ENCODE peak calls at places on chromosomes 12 and 14, in eight cellular contexts. P, S, R, V, N, Q, B and J are unnamed samples.

GRCh38 chr12:131116437-131117117 is 162.9 kb downstream of the ADGRD1 start:
- DNase-seq in P (no peak), S (peak; percentile 72), R (no peak), V (peak; percentile 70), N (peak; percentile 7), Q (no peak), B (no peak), J (peak; percentile 24)

GRCh38 chr14:100677925-100678765 is 48.5 kb upstream of the DLK1 start:
- DNase-seq in P (no peak), S (no peak), R (no peak), V (no peak), N (peak; percentile 24), Q (no peak), B (peak; percentile 85), J (no peak)

GRCh38 chr12:130555628-130556485 is 160.2 kb downstream of the RIMBP2 start:
- DNase-seq in P (no peak), S (peak; percentile 8), R (no peak), V (no peak), N (no peak), Q (no peak), B (no peak), J (no peak)

GRCh38 chr12:56684745-56685369 is 3.2 kb downstream of the PTGES3 start:
- DNase-seq in P (peak; percentile 9), S (no peak), R (peak; percentile 27), V (no peak), N (no peak), Q (no peak), B (no peak), J (no peak)

GRCh38 chr12:98997-99396 is 32.4 kb downstream of the IQSEC3 start:
- DNase-seq in P (no peak), S (peak; percentile 58), R (no peak), V (no peak), N (peak; percentile 33), Q (no peak), B (no peak), J (no peak)

GRCh38 chr14:20350280-20350679 is 6.8 kb downstream of the PARP2 start:
- DNase-seq in P (no peak), S (no peak), R (no peak), V (no peak), N (no peak), Q (no peak), B (no peak), J (no peak)

GRCh38 chr14:54025661-54026060 is 69.0 kb upstream of the BMP4 start:
- DNase-seq in P (no peak), S (peak; percentile 32), R (no peak), V (peak; percentile 15), N (no peak), Q (peak; percentile 27), B (no peak), J (no peak)

GRCh38 chr12:12779529-12779928 is 5.9 kb upstream of the APOLD1 start:
- DNase-seq in P (no peak), S (no peak), R (no peak), V (no peak), N (no peak), Q (peak; percentile 67), B (no peak), J (no peak)

GRCh38 chr14:56160058-56160457 is 41.8 kb downstream of the PELI2 start:
- DNase-seq in P (no peak), S (no peak), R (no peak), V (peak; percentile 26), N (no peak), Q (no peak), B (no peak), J (no peak)

GRCh38 chr14:34912182-34912581 is 37.0 kb upstream of the BAZ1A start:
- DNase-seq in P (no peak), S (peak; percentile 45), R (no peak), V (no peak), N (no peak), Q (no peak), B (no peak), J (no peak)

GRCh38 chr12:70576341-70577282 is 60.6 kb downstream of the PTPRB start:
- DNase-seq in P (no peak), S (peak; percentile 92), R (peak; percentile 66), V (peak; percentile 11), N (peak; percentile 78), Q (peak; percentile 41), B (no peak), J (peak; percentile 22)

GRCh38 chr12:34207858-34208257 is 185.6 kb downstream of the ALG10 start:
- DNase-seq in P (no peak), S (no peak), R (no peak), V (no peak), N (no peak), Q (no peak), B (no peak), J (no peak)

GRCh38 chr12:131861261-131862083 is 33.0 kb upstream of the ULK1 start:
- DNase-seq in P (no peak), S (no peak), R (no peak), V (no peak), N (no peak), Q (no peak), B (no peak), J (no peak)

GRCh38 chr12:27981874-27982273 is 9.3 kb upstream of the PTHLH start:
- DNase-seq in P (no peak), S (no peak), R (no peak), V (no peak), N (no peak), Q (no peak), B (no peak), J (no peak)

GRCh38 chr14:66288511-66288910 is 197.7 kb upstream of the CCDC196 start:
- DNase-seq in P (no peak), S (no peak), R (no peak), V (no peak), N (no peak), Q (no peak), B (no peak), J (no peak)

GRCh38 chr12:41436076-41436475 is 248.0 kb downstream of the PDZRN4 start:
- DNase-seq in P (no peak), S (no peak), R (no peak), V (peak; percentile 26), N (no peak), Q (no peak), B (no peak), J (no peak)

GRCh38 chr14:99579903-99580570 is 24.0 kb downstream of the CCDC85C start:
- DNase-seq in P (no peak), S (peak; percentile 54), R (no peak), V (peak; percentile 67), N (peak; percentile 68), Q (peak; percentile 28), B (no peak), J (no peak)

DNA sequence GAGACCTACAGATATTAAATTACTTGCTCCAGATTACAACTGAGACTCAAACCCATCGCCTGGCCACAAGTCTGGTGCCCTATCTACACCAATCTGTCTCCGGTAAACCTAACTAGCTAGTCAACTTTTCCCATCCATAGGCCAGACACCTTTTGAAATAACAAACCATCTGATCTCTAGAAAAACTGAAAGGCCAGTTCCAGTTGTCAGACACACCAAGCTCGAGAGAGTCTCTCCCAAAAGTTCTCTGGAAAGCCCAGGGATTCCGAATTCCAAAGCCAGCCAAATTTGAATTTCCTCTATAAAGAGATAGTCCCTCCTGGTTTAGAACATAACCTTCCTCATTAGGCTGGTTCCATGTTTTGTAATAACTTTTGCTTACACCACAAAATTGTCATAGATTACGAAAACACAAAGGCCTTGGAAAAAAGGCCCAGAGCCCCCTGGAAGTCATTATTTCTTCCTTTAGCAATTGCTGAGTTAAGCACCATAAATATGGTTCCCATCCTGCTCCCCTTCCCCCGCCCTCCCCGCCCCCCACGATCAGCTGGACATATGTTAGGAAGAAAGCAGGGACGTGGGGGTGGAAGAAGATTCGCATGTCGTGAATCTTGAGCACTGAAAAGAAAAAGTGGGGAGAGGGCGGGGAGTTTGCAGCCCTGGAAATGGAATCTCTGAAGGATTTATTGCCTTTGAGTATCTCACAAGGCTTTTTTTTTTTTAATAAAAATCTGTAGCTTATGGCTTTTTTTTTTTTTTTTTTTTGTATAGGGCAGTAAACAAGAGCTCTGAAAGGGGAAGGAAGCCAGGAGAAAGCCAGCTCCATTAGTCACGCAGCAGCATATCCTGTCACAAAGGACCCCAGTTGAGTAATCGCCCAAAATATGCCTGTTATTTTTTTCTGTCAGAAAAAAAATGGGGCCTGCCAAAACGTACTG is 110.4 kb downstream of the ZFP36L1 start:
- DNase-seq in P (peak; percentile 79), S (no peak), R (no peak), V (no peak), N (no peak), Q (peak; percentile 93), B (no peak), J (no peak)
- H3K27ac ChIP-seq in P (peak overlapping the region; percentile 79), S (no peak overlapping the region), R (no peak overlapping the region), V (no peak overlapping the region), N (no peak overlapping the region), Q (peak overlapping the region; percentile 93), B (peak overlapping the region; percentile 86), J (no peak overlapping the region)

GRCh38 chr14:75578786-75579781 is 664 bp downstream of the FLVCR2 start:
- DNase-seq in P (peak; percentile 66), S (no peak), R (no peak), V (peak; percentile 43), N (no peak), Q (peak; percentile 27), B (no peak), J (no peak)

GRCh38 chr14:75577724-75578098 is 709 bp upstream of the FLVCR2 start:
- DNase-seq in P (peak; percentile 92), S (peak; percentile 96), R (peak; percentile 75), V (peak; percentile 83), N (peak; percentile 88), Q (peak; percentile 79), B (peak; percentile 87), J (peak; percentile 78)

GRCh38 chr14:75578099-75578785 is at the start of gene FLVCR2:
- DNase-seq in P (peak; percentile 87), S (peak; percentile 76), R (peak; percentile 26), V (peak; percentile 64), N (peak; percentile 86), Q (peak; percentile 40), B (peak; percentile 86), J (peak; percentile 74)

GRCh38 chr14:75577090-75577489 is 1.3 kb upstream of the FLVCR2 start:
- DNase-seq in P (no peak), S (no peak), R (no peak), V (no peak), N (no peak), Q (no peak), B (no peak), J (no peak)

DNA sequence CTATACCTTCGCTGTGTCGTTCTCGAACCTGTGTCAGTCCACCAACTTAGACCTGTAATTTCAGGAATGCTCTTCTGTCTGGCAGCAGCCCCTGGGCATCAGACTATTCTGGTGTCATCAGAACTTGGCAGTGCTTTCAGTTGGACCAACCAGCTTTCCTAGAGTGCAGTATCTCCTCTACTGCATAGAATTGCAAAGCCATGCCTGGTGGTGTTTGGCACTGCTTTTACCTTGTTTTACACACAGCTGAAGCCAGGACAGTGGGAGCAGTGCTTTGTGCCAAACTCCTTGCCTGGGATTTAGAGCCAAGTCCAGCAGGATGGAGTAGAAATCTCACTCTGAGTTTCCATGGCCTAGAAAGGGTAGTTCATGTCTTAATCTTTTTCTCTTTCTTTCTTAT is 1.5 kb downstream of the FLVCR2 start:
- DNase-seq in P (no peak), S (no peak), R (no peak), V (no peak), N (no peak), Q (no peak), B (peak; percentile 31), J (no peak)
- H3K4me3 ChIP-seq in P (peak overlapping the region; percentile 62), S (no peak overlapping the region), R (no peak overlapping the region), V (no peak overlapping the region), N (no peak overlapping the region), Q (peak overlapping the region; percentile 69), B (peak overlapping the region; percentile 73), J (no peak overlapping the region)

GRCh38 chr12:124346425-124347168 is 51.7 kb downstream of the RFLNA start:
- DNase-seq in P (no peak), S (no peak), R (no peak), V (no peak), N (no peak), Q (no peak), B (no peak), J (no peak)
- H3K36me3 ChIP-seq in P (peaks cover 100% of the 10 kb centered on the region), S (peaks cover 11% of the 10 kb centered on the region), R (no peaks in the 10 kb centered on the region), V (peaks cover 93% of the 10 kb centered on the region), N (peaks cover 51% of the 10 kb centered on the region), Q (peaks cover 99% of the 10 kb centered on the region), B (peaks cover 100% of the 10 kb centered on the region), J (peaks cover 34% of the 10 kb centered on the region)

GRCh38 chr12:26046886-26047285 is 78.0 kb downstream of the BHLHE41 start:
- DNase-seq in P (no peak), S (no peak), R (no peak), V (no peak), N (no peak), Q (no peak), B (no peak), J (no peak)
- H3K27ac ChIP-seq in P (no peak overlapping the region), S (no peak overlapping the region), R (no peak overlapping the region), V (no peak overlapping the region), N (no peak overlapping the region), Q (no peak overlapping the region), B (no peak overlapping the region), J (no peak overlapping the region)